ENCODE peak calls at places on chromosomes 16 and 17, in six cellular contexts. One of them, this sample, is unnamed.

GRCh38 chr16:3646348-3646920 is 8.1 kb upstream of the DNASE1 start:
- DNase-seq in naive B cell: no peak
- DNase-seq in aorta: no peak
- DNase-seq in PC-3: peak
- DNase-seq in dorsolateral prefrontal cortex: no peak
- DNase-seq in RPMI8226: no peak
- DNase-seq in this sample: no peak

GRCh38 chr17:75588546-75589016 is 981 bp downstream of the MYO15B start:
- DNase-seq in PC-3: no peak
- DNase-seq in RPMI8226: no peak
- DNase-seq in naive B cell: no peak
- DNase-seq in aorta: peak
- DNase-seq in dorsolateral prefrontal cortex: peak
- DNase-seq in this sample: peak

GRCh38 chr16:57349212-57350031 is 9.2 kb upstream of the CCL22 start:
- DNase-seq in PC-3: no peak
- DNase-seq in RPMI8226: peak
- DNase-seq in aorta: no peak
- DNase-seq in naive B cell: peak
- DNase-seq in dorsolateral prefrontal cortex: no peak
- DNase-seq in this sample: no peak

GRCh38 chr16:7185689-7186088 is 147.0 kb upstream of the RBFOX1 start:
- DNase-seq in aorta: no peak
- DNase-seq in dorsolateral prefrontal cortex: no peak
- DNase-seq in PC-3: peak
- DNase-seq in naive B cell: no peak
- DNase-seq in RPMI8226: no peak
- DNase-seq in this sample: no peak

GRCh38 chr16:102060-102855 is 24.2 kb downstream of the MPG start:
- DNase-seq in PC-3: no peak
- DNase-seq in aorta: peak
- DNase-seq in naive B cell: no peak
- DNase-seq in dorsolateral prefrontal cortex: no peak
- DNase-seq in RPMI8226: no peak
- DNase-seq in this sample: no peak

GRCh38 chr16:61228371-61228770 is 807.9 kb downstream of the CDH8 start:
- DNase-seq in PC-3: no peak
- DNase-seq in RPMI8226: no peak
- DNase-seq in naive B cell: no peak
- DNase-seq in aorta: no peak
- DNase-seq in dorsolateral prefrontal cortex: no peak
- DNase-seq in this sample: no peak

GRCh38 chr16:24774510-24774909 is 45.1 kb downstream of the TNRC6A start:
- DNase-seq in RPMI8226: no peak
- DNase-seq in dorsolateral prefrontal cortex: no peak
- DNase-seq in aorta: no peak
- DNase-seq in PC-3: no peak
- DNase-seq in naive B cell: no peak
- DNase-seq in this sample: no peak

GRCh38 chr16:77406680-77407079 is 28.2 kb downstream of the ADAMTS18 start:
- DNase-seq in RPMI8226: no peak
- DNase-seq in naive B cell: no peak
- DNase-seq in dorsolateral prefrontal cortex: no peak
- DNase-seq in aorta: no peak
- DNase-seq in PC-3: peak
- DNase-seq in this sample: no peak

GRCh38 chr17:73646409-73647305 is 2.4 kb upstream of the SDK2 start:
- DNase-seq in aorta: no peak
- DNase-seq in dorsolateral prefrontal cortex: no peak
- DNase-seq in RPMI8226: peak
- DNase-seq in naive B cell: no peak
- DNase-seq in PC-3: no peak
- DNase-seq in this sample: no peak

GRCh38 chr17:41464682-41465081 is 2.5 kb downstream of the KRT32 start:
- DNase-seq in dorsolateral prefrontal cortex: no peak
- DNase-seq in aorta: no peak
- DNase-seq in RPMI8226: peak
- DNase-seq in PC-3: peak
- DNase-seq in naive B cell: no peak
- DNase-seq in this sample: no peak

GRCh38 chr17:4006165-4006589 is 41.9 kb upstream of the ATP2A3 start:
- DNase-seq in naive B cell: no peak
- DNase-seq in RPMI8226: no peak
- DNase-seq in aorta: no peak
- DNase-seq in dorsolateral prefrontal cortex: no peak
- DNase-seq in PC-3: no peak
- DNase-seq in this sample: peak

GRCh38 chr17:5042152-5043022 is 7.2 kb upstream of the SLC52A1 start:
- DNase-seq in aorta: no peak
- DNase-seq in dorsolateral prefrontal cortex: no peak
- DNase-seq in naive B cell: no peak
- DNase-seq in RPMI8226: no peak
- DNase-seq in PC-3: no peak
- DNase-seq in this sample: no peak

GRCh38 chr17:55086635-55087058 is 118.1 kb downstream of the STXBP4 start:
- DNase-seq in dorsolateral prefrontal cortex: no peak
- DNase-seq in RPMI8226: peak
- DNase-seq in aorta: no peak
- DNase-seq in PC-3: peak
- DNase-seq in naive B cell: no peak
- DNase-seq in this sample: no peak

GRCh38 chr17:17682293-17682736 is 1.1 kb downstream of the RAI1 start:
- DNase-seq in dorsolateral prefrontal cortex: peak
- DNase-seq in aorta: peak
- DNase-seq in RPMI8226: peak
- DNase-seq in PC-3: peak
- DNase-seq in naive B cell: peak
- DNase-seq in this sample: peak

GRCh38 chr16:16014329-16015224 is 65.2 kb downstream of the ABCC1 start:
- DNase-seq in aorta: peak
- DNase-seq in naive B cell: no peak
- DNase-seq in PC-3: peak
- DNase-seq in RPMI8226: no peak
- DNase-seq in dorsolateral prefrontal cortex: no peak
- DNase-seq in this sample: no peak

This sample was measured in sciatic nerve.